ENCODE peak calls at places on chromosome 17, in five cellular contexts. B is heart left ventricle, U is SJCRH30, K is ovary, G is right cardiac atrium. O is an unnamed sample. For H3K9me3, the result is how much of the 10 kb centered on the place peaks cover.

GRCh38 chr17:65243838-65244237 is 106.7 kb downstream of the RGS9 start:
- DNase-seq in B (no peak), U (no peak), K (no peak), G (no peak), O (peak)

GRCh38 chr17:27244481-27245223 is 49.3 kb upstream of the WSB1 start:
- DNase-seq in B (peak), U (peak), K (peak), G (peak), O (peak)

GRCh38 chr17:8909621-8910292 is 42.3 kb upstream of the PIK3R6 start:
- DNase-seq in B (no peak), U (no peak), K (no peak), G (no peak), O (no peak)

GRCh38 chr17:76191891-76192290 is 48.4 kb downstream of the RNF157 start:
- DNase-seq in B (no peak), U (no peak), K (no peak), G (no peak), O (no peak)

GRCh38 chr17:13671771-13672170 is 70.0 kb upstream of the HS3ST3A1 start:
- DNase-seq in B (no peak), U (no peak), K (no peak), G (no peak), O (no peak)

GRCh38 chr17:57461082-57461481 is 204.8 kb downstream of the MSI2 start:
- DNase-seq in B (no peak), U (peak), K (no peak), G (no peak), O (no peak)

GRCh38 chr17:61656721-61657217 is 65.8 kb upstream of the NACA2 start:
- DNase-seq in B (no peak), U (no peak), K (no peak), G (no peak), O (no peak)

GRCh38 chr17:1237471-1237870 is 32.8 kb upstream of the BHLHA9 start:
- DNase-seq in B (no peak), U (no peak), K (no peak), G (no peak), O (no peak)

GRCh38 chr17:50346313-50347086 is 574 bp downstream of the XYLT2 start:
- DNase-seq in B (peak), U (peak), K (peak), G (peak), O (peak)

GRCh38 chr17:18994626-18995025 is 9.9 kb downstream of the FAM83G start:
- DNase-seq in B (no peak), U (no peak), K (no peak), G (no peak), O (no peak)

GRCh38 chr17:5800646-5801045 is 216.3 kb upstream of the NLRP1 start:
- DNase-seq in B (no peak), U (no peak), K (no peak), G (no peak), O (no peak)

GRCh38 chr17:71975998-71976649 is 144.7 kb upstream of the SOX9 start:
- DNase-seq in B (peak), U (no peak), K (peak), G (peak), O (peak)

GRCh38 chr17:74192950-74193781 is 10.3 kb upstream of the RPL38 start:
- DNase-seq in B (peak), U (peak), K (no peak), G (peak), O (peak)

GRCh38 chr17:57653279-57653678 is 91.8 kb downstream of the CCDC182 start:
- DNase-seq in B (no peak), U (no peak), K (no peak), G (no peak), O (no peak)

GRCh38 chr17:45093444-45094110 is 32.5 kb downstream of the NMT1 start:
- DNase-seq in B (no peak), U (no peak), K (no peak), G (no peak), O (no peak)

GRCh38 chr17:35879748-35880654 is at the start of gene CCL5:
- DNase-seq in B (no peak), U (no peak), K (no peak), G (no peak), O (peak)

GRCh38 chr17:34307110-34307509 is 12.1 kb upstream of the CCL8 start:
- DNase-seq in B (no peak), U (no peak), K (no peak), G (peak), O (no peak)

GRCh38 chr17:33233855-33234228 is 59.3 kb downstream of the ASIC2 start:
- DNase-seq in B (no peak), U (no peak), K (peak), G (peak), O (no peak)

GRCh38 chr17:72422505-72423285 is 301.9 kb downstream of the SOX9 start:
- DNase-seq in B (peak), U (peak), K (no peak), G (peak), O (peak)

GRCh38 chr17:1755252-1755992 is 6.4 kb upstream of the SERPINF1 start:
- DNase-seq in B (no peak), U (no peak), K (no peak), G (peak), O (no peak)

GRCh38 chr17:47785538-47786123 is 36.0 kb downstream of the OSBPL7 start:
- DNase-seq in B (no peak), U (peak), K (no peak), G (no peak), O (no peak)

GRCh38 chr17:19238167-19238505 is 970 bp downstream of the EPN2 start:
- DNase-seq in B (peak), U (peak), K (peak), G (peak), O (peak)

GRCh38 chr17:29627951-29628350 is 5.2 kb upstream of the CORO6 start:
- DNase-seq in B (no peak), U (no peak), K (no peak), G (no peak), O (no peak)

GRCh38 chr17:83101805-83102480 is 22.5 kb downstream of the METRNL start:
- DNase-seq in B (no peak), U (no peak), K (no peak), G (peak), O (no peak)

GRCh38 chr17:53934931-53935330 is 112.2 kb downstream of the KIF2B start:
- DNase-seq in B (no peak), U (no peak), K (no peak), G (no peak), O (no peak)

GRCh38 chr17:80969030-80969673 is 22.5 kb upstream of the CHMP6 start:
- DNase-seq in B (no peak), U (peak), K (peak), G (peak), O (no peak)

GRCh38 chr17:45052052-45052772 is 780 bp upstream of the DCAKD start:
- DNase-seq in B (peak), U (peak), K (peak), G (peak), O (peak)

GRCh38 chr17:79915850-79916430 is 76.7 kb upstream of the CBX4 start:
- DNase-seq in B (peak), U (peak), K (no peak), G (peak), O (no peak)

GRCh38 chr17:27471321-27472269 is 15.3 kb downstream of the KSR1 start:
- DNase-seq in B (no peak), U (no peak), K (no peak), G (no peak), O (no peak)

GRCh38 chr17:50056217-50056960 is 479 bp downstream of the ITGA3 start:
- DNase-seq in B (peak), U (peak), K (peak), G (peak), O (peak)

GRCh38 chr17:33602981-33603380 is 309.9 kb upstream of the ASIC2 start:
- DNase-seq in B (no peak), U (no peak), K (no peak), G (no peak), O (no peak)

GRCh38 chr17:9936075-9936474 is 31.0 kb upstream of the RCVRN start:
- DNase-seq in B (no peak), U (no peak), K (no peak), G (no peak), O (no peak)

GRCh38 chr17:46894476-46895151 is 28.3 kb upstream of the GOSR2 start:
- DNase-seq in B (no peak), U (no peak), K (no peak), G (peak), O (no peak)

GRCh38 chr17:3657588-3657869 is 10.8 kb downstream of the TAX1BP3 start:
- DNase-seq in B (no peak), U (no peak), K (no peak), G (no peak), O (no peak)

GRCh38 chr17:3658784-3659449 is 9.5 kb downstream of the TAX1BP3 start:
- DNase-seq in B (no peak), U (no peak), K (peak), G (peak), O (no peak)

GRCh38 chr17:3659541-3660111 is 8.8 kb downstream of the TAX1BP3 start:
- DNase-seq in B (peak), U (no peak), K (peak), G (peak), O (peak)

GRCh38 chr17:3657874-3658783 is 10.2 kb downstream of the TAX1BP3 start:
- DNase-seq in B (no peak), U (no peak), K (no peak), G (peak), O (no peak)

DNA sequence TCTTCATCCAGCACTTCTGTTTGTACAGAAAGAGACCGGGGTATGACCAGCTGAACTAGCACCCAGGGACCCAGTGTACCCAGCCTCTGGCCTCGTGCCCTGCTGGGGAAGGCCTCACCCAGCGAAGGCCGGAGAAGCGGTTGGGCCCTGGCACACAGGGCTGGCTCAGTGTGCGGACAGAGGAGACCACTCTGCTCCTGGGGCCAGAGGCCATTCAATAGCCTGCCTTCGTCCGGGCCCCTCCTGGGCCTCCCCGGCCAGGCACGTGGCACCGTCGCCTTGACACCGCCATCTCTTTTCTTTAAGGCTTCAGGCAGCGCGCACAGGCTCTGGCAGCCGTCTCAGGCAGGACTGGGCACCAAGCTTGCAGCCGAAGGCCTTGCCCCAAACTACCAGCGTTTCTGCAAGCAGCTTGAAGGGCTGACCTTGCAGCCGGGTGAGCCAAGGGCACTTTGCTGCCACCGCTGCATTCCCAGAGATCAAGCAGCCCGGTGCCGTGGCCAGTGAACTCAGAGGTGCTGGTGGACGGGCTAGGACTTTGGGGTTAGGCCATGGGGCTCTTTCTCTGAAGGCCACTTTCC is 8.0 kb downstream of the TAX1BP3 start:
- DNase-seq in B (no peak), U (no peak), K (peak), G (peak), O (no peak)
- H3K27ac ChIP-seq in B (peak), U (no peak), K (peak), G (peak), O (no peak)

GRCh38 chr17:82004485-82005455 is 17.9 kb downstream of the CENPX start:
- DNase-seq in B (no peak), U (no peak), K (no peak), G (no peak), O (no peak)
- H3K9me3 ChIP-seq in B (under half), U (under half), K (under half), G (under half), O (under half)

GRCh38 chr17:77375526-77375916 is 234.8 kb downstream of the SEC14L1 start:
- DNase-seq in B (no peak), U (peak), K (no peak), G (peak), O (no peak)
- H3K27ac ChIP-seq in B (peak), U (peak), K (peak), G (peak), O (no peak)

GRCh38 chr17:17424552-17424951 is 52.2 kb upstream of the MED9 start:
- DNase-seq in B (no peak), U (peak), K (no peak), G (no peak), O (no peak)
- H3K9me3 ChIP-seq in B (under half), U (under half), K (under half), G (under half), O (under half)

GRCh38 chr17:15231851-15232516 is 33.1 kb downstream of the PMP22 start:
- DNase-seq in B (no peak), U (no peak), K (no peak), G (peak), O (no peak)
- H3K27ac ChIP-seq in B (peak), U (no peak), K (no peak), G (peak), O (no peak)

GRCh38 chr17:69822314-69822875 is 252.6 kb upstream of the KCNJ16 start:
- DNase-seq in B (no peak), U (no peak), K (no peak), G (no peak), O (no peak)

GRCh38 chr17:69828087-69828486 is 246.9 kb upstream of the KCNJ16 start:
- DNase-seq in B (peak), U (no peak), K (no peak), G (peak), O (no peak)
- H3K9me3 ChIP-seq in B (under half), U (under half), K (under half), G (under half), O (under half)

GRCh38 chr17:20930065-20930760 is 112.6 kb downstream of the USP22 start:
- DNase-seq in B (no peak), U (no peak), K (no peak), G (no peak), O (no peak)
- H3K27ac ChIP-seq in B (no peak), U (no peak), K (no peak), G (no peak), O (no peak)

DNA sequence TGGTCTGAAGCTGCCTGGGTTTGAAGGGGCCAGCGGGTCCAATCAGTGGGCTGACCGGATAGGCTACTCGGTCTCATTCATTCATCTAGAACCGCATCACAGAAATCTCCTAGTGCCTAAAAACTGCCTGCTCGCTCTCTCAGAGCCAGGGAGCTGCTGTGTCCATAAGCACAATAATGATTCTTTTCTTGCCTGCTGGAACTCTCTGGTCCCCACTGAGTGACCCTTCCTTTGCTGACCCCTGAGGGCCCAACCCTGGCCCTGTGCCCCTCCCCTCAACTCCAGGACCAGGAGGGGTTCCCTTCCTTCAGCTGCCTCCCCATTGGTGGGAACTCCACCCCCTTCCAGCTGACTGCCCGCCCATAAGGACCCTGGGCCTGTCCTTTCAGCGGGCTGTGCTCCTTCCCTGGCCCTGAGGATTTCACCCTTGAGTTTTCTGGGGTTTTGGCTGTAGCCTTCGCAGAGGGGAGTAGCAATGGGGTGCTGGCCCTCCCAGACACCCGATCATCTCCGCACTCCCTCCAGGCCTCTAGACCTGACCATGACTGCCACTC is 39.5 kb upstream of the DNAH9 start:
- DNase-seq in B (no peak), U (no peak), K (no peak), G (no peak), O (no peak)
- H3K9me3 ChIP-seq in B (under half), U (under half), K (under half), G (under half), O (under half)

DNA sequence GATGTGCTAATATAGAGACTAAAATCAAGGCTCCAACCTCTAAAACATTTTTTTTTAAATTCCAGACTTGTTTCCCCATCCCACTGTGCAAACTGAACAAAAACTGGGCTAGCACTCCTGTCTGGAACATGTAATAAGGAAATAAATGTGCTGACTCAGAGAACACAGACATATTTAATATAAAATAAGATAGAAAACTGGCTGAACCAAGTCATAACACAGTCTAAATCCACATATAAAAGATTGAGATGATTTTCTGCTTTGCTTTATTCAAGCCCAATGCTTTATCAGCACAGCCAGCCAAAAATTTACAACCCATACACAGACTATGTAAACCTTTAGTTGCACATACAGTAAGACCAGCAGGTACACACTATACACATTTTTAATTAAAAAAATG is 1.5 kb downstream of the STAT3 start:
- DNase-seq in B (no peak), U (no peak), K (no peak), G (no peak), O (no peak)
- H3K27ac ChIP-seq in B (peak), U (no peak), K (no peak), G (no peak), O (no peak)